ENCODE peak calls at places on chromosomes 1 and 21, in four cellular contexts. D, F, S and T are unnamed samples.

GRCh38 chr1:32303997-32304622 is 12.2 kb downstream of the HDAC1 start:
- DNase-seq in D (no peak), F (no peak), S (no peak), T (no peak)

GRCh38 chr1:162732566-162733335 is 57.8 kb upstream of the HSD17B7 start:
- DNase-seq in D (no peak), F (no peak), S (no peak), T (no peak)

GRCh38 chr21:42639646-42640152 is 13.7 kb upstream of the PDE9A start:
- DNase-seq in D (no peak), F (no peak), S (no peak), T (no peak)

GRCh38 chr1:16903458-16903796 is 7.6 kb downstream of the RNU1-2 start:
- DNase-seq in D (no peak), F (no peak), S (no peak), T (no peak)

GRCh38 chr21:35323947-35324346 is 274.8 kb upstream of the RUNX1 start:
- DNase-seq in D (no peak), F (no peak), S (no peak), T (no peak)

GRCh38 chr1:201947697-201948008 is 1.3 kb upstream of the LMOD1 start:
- DNase-seq in D (no peak), F (no peak), S (no peak), T (no peak)

GRCh38 chr1:40711465-40712404 is 20.2 kb downstream of the NFYC start:
- DNase-seq in D (no peak), F (no peak), S (peak; percentile 13), T (peak; percentile 26)

GRCh38 chr1:244796719-244797406 is 38.6 kb upstream of the COX20 start:
- DNase-seq in D (peak; percentile 35), F (peak; percentile 63), S (peak; percentile 67), T (peak; percentile 14)

GRCh38 chr1:178498896-178499675 is 2.3 kb upstream of the CLEC20A start:
- DNase-seq in D (no peak), F (no peak), S (peak; percentile 9), T (no peak)

GRCh38 chr1:86394416-86394815 is 1.7 kb downstream of the ODF2L start:
- DNase-seq in D (no peak), F (no peak), S (no peak), T (no peak)

GRCh38 chr1:192986110-192986747 is 72.9 kb downstream of the UCHL5 start:
- DNase-seq in D (no peak), F (no peak), S (no peak), T (no peak)

DNA sequence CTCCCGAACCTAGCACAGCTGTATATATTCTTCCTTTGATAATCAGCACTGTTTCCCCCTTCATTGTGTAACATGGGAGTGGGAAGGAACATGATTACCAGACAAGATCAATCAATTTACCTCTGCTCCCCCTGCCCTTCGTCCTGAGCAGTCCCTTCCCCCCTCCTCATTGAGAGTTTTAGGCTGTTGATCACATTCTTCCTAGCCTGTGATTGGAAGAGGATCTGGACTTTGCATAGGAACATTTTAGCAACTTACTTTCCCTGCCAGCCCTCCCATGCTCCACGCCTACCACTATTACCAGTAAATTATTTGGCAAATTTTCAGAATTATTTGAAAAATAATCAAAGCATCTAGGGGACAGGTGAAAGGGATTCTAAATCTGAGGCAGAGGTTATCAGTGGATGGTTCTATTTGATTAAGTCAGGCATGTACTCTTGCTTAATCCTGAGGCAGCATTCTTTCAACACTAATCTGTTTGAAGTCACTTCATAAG is 62.7 kb upstream of the ABCD3 start:
- DNase-seq in D (no peak), F (no peak), S (no peak), T (no peak)
- H3K4me3 ChIP-seq in D (no peak overlapping the region), F (no peak overlapping the region), S (no peak overlapping the region), T (no peak overlapping the region)

GRCh38 chr1:197063212-197063611 is 3.8 kb downstream of the F13B start:
- DNase-seq in D (no peak), F (no peak), S (no peak), T (no peak)

GRCh38 chr1:197066719-197067456 is at the start of gene F13B:
- DNase-seq in D (no peak), F (no peak), S (peak; percentile 19), T (no peak)

GRCh38 chr1:197066277-197066676 is 783 bp downstream of the F13B start:
- DNase-seq in D (no peak), F (no peak), S (no peak), T (no peak)

GRCh38 chr1:197067457-197067818 is 378 bp upstream of the F13B start:
- DNase-seq in D (no peak), F (no peak), S (no peak), T (no peak)

GRCh38 chr1:197065549-197065948 is 1.5 kb downstream of the F13B start:
- DNase-seq in D (no peak), F (no peak), S (no peak), T (peak; percentile 61)
- H3K4me3 ChIP-seq in D (no peak overlapping the region), F (no peak overlapping the region), S (no peak overlapping the region), T (no peak overlapping the region)

GRCh38 chr1:2407991-2408275 is 4.4 kb downstream of the PEX10 start:
- DNase-seq in D (no peak), F (no peak), S (no peak), T (no peak)
- H3K4me3 ChIP-seq in D (no peak overlapping the region), F (no peak overlapping the region), S (no peak overlapping the region), T (no peak overlapping the region)

DNA sequence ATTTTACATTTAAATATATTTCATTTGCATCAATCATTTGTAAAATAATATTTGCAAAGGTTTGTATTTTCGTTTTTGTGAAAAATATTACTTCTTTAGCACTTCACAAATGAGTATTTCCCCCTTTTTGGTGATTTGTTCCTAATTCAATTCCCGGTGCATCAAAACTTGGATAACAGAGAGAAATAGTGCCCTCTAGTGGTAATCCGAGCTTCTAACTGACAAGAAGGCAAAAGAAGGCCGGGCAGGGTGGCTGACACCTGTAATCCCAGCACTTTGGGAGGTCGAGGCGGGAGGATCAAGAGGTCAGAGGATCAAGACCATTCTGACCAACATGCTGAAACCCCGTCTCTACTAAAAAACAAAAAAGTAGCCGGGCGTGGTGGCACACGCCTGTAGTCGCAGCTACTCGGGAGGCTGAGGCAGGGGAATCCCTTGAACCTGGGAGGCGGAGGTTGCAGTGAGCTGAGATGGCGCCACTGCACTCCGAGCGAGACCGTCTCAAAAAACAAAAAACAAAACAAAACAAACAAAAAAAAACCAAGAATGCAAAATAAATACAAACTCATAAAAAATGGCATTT is 137.7 kb downstream of the COL11A1 start:
- DNase-seq in D (peak; percentile 51), F (peak; percentile 37), S (peak; percentile 65), T (peak; percentile 10)
- H3K4me3 ChIP-seq in D (no peak overlapping the region), F (no peak overlapping the region), S (no peak overlapping the region), T (no peak overlapping the region)

GRCh38 chr1:150563340-150564038 is 14.3 kb downstream of the ADAMTSL4 start:
- DNase-seq in D (no peak), F (no peak), S (peak; percentile 60), T (no peak)
- H3K4me3 ChIP-seq in D (no peak overlapping the region), F (no peak overlapping the region), S (no peak overlapping the region), T (no peak overlapping the region)

DNA sequence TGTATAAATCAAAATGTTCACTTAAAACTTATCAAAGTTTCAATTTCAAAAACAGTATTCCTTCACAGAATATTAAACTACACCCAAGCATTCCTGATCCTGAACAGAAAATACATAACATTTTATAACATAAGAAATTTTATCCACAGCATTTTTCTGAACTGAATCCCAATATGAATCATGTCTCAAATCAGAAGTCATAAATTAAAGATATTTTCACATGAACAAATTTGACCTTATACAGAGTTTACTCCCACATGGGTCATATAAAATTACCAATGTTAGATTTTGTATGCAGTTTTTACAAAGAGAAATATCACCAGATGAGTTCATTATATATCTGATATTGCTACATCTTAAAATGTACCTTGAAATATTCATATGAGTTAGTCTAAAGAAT is 48.6 kb upstream of the ASPM start:
- DNase-seq in D (no peak), F (no peak), S (no peak), T (no peak)
- H3K4me3 ChIP-seq in D (no peak overlapping the region), F (no peak overlapping the region), S (no peak overlapping the region), T (no peak overlapping the region)

GRCh38 chr1:184386271-184387068 is at the start of gene C1orf21:
- DNase-seq in D (peak; percentile 24), F (peak; percentile 90), S (peak; percentile 79), T (peak; percentile 75)
- H3K4me3 ChIP-seq in D (peak within 1 kb of the TSS; percentile 70), F (peak within 1 kb of the TSS; percentile 90), S (peak within 1 kb of the TSS; percentile 79), T (peak within 1 kb of the TSS; percentile 79)

GRCh38 chr1:6417961-6418667 is 1.6 kb downstream of the HES2 start:
- DNase-seq in D (no peak), F (no peak), S (no peak), T (no peak)
- H3K4me3 ChIP-seq in D (no peak overlapping the region), F (no peak overlapping the region), S (no peak overlapping the region), T (no peak overlapping the region)

DNA sequence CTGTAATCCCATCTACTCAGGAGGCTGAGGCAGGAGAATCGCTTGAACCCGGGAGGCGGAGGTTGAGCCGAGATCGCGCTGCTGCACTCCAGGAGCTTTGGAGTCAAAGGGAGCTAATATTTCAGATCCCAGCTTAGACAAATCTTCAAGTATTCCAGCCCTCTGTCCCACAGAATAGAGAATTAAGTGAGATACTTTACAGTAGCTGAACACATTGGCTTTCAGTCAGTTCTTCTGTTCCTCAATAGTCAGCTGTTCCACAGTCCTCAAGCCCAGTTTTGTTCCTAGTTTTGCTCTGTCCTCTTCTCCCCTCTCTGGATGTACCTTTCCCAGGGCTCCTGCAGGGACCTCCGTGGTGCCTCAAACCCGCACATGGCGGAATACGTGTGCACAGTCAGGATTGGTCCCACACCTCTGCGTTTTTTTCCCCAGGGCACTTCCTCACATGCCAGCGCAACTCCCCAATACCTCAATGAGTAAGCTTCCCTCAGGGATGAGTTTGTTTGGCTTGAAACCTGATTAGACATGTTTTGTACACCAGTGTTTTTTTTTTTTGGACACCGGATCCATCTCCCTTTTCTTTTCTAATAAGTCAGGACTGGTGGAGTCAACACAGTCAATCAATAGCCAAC is 1.2 kb downstream of the MFN2 start:
- DNase-seq in D (no peak), F (no peak), S (no peak), T (no peak)
- H3K4me3 ChIP-seq in D (peak overlapping the region; percentile 83), F (no peak overlapping the region), S (peak overlapping the region; percentile 98), T (peak overlapping the region; percentile 95)